ENCODE peak calls at places on chromosomes 13 and 19, in five cellular contexts. Y is heart right ventricle; M is activated gamma-delta T cell treated with anti-CD3 and anti-CD28 coated beads, Interleukin-2, amount 50 U/mL, for 16 hours; A is activated B cell treated with CpG ODN at 0.5 μM for 24 hours; K is left cardiac atrium. Z is an unnamed sample.

GRCh38 chr19:18541258-18541991 is 1.9 kb downstream of the FKBP8 start:
- DNase-seq in Y (no peak), M (no peak), A (no peak), K (no peak), Z (no peak)

GRCh38 chr13:51895906-51896888 is 34.4 kb downstream of the CCDC70 start:
- DNase-seq in Y (peak), M (peak), A (no peak), K (peak), Z (peak)

GRCh38 chr13:76889254-76889653 is 3.0 kb upstream of the KCTD12 start:
- DNase-seq in Y (no peak), M (no peak), A (no peak), K (no peak), Z (no peak)

GRCh38 chr19:58578430-58578925 is 5.3 kb upstream of the MZF1 start:
- DNase-seq in Y (no peak), M (no peak), A (no peak), K (no peak), Z (no peak)

GRCh38 chr19:51751655-51752054 is at the start of gene FPR1:
- DNase-seq in Y (no peak), M (no peak), A (no peak), K (no peak), Z (no peak)

GRCh38 chr13:39590466-39591036 is 12.4 kb downstream of the LHFPL6 start:
- DNase-seq in Y (no peak), M (no peak), A (no peak), K (no peak), Z (no peak)

GRCh38 chr19:48135411-48135810 is 24.8 kb upstream of the PLA2G4C start:
- DNase-seq in Y (no peak), M (no peak), A (no peak), K (no peak), Z (no peak)

GRCh38 chr13:34201050-34201913 is 383.3 kb downstream of the RFC3 start:
- DNase-seq in Y (no peak), M (no peak), A (no peak), K (no peak), Z (no peak)

GRCh38 chr19:48501961-48502719 is 9.5 kb downstream of the LMTK3 start:
- DNase-seq in Y (no peak), M (no peak), A (peak), K (peak), Z (peak)